ENCODE peak calls at places on chromosomes 13 and 19, in five cellular contexts. Z is endothelial cell of umbilical vein, P is stomach, O is transverse colon, D is A549. G is an unnamed sample.

GRCh38 chr19:46587861-46588260 is 13.3 kb upstream of the CALM3 start:
- DNase-seq in Z (no peak), D (no peak), O (no peak), P (no peak), G (peak; percentile 4)

GRCh38 chr19:54805665-54806515 is 2.5 kb downstream of the KIR2DL4 start:
- DNase-seq in P (no peak), O (no peak), D (no peak), Z (no peak), G (no peak)

GRCh38 chr13:34176636-34177035 is 358.7 kb downstream of the RFC3 start:
- DNase-seq in Z (no peak), P (no peak), D (no peak), O (no peak), G (no peak)

GRCh38 chr13:110001622-110002275 is 215.4 kb upstream of the IRS2 start:
- DNase-seq in O (no peak), Z (no peak), P (no peak), D (no peak), G (no peak)

GRCh38 chr19:29012457-29012856 is 200.5 kb downstream of the UQCRFS1 start:
- DNase-seq in D (no peak), Z (no peak), P (no peak), O (no peak), G (no peak)

GRCh38 chr19:3075605-3076431 is 13.5 kb upstream of the TLE5 start:
- DNase-seq in P (peak; percentile 74), Z (peak; percentile 49), D (no peak), O (peak; percentile 75), G (peak; percentile 72)

GRCh38 chr13:37349916-37350315 is 244.5 kb upstream of the CSNK1A1L start:
- DNase-seq in Z (no peak), D (no peak), P (no peak), O (no peak), G (no peak)

GRCh38 chr13:45847554-45848224 is 3.9 kb downstream of the SIAH3 start:
- DNase-seq in P (peak; percentile 26), O (peak; percentile 18), D (no peak), Z (peak; percentile 78), G (no peak)

GRCh38 chr19:33402421-33403220 is 29.1 kb downstream of the CEBPG start:
- DNase-seq in O (peak; percentile 38), D (no peak), P (no peak), Z (no peak), G (no peak)

GRCh38 chr19:57282011-57282636 is 1.8 kb downstream of the ZNF460 start:
- DNase-seq in P (no peak), O (no peak), D (no peak), Z (no peak), G (no peak)

GRCh38 chr13:35818577-35819165 is 312.5 kb downstream of the DCLK1 start:
- DNase-seq in Z (peak; percentile 43), P (no peak), O (no peak), D (no peak), G (no peak)

GRCh38 chr19:56477429-56478338 is 539 bp upstream of the ZNF667 start:
- DNase-seq in Z (peak; percentile 82), O (peak; percentile 73), P (peak; percentile 59), D (no peak), G (peak; percentile 95)

GRCh38 chr13:51861728-51862300 is at the start of gene CCDC70:
- DNase-seq in Z (peak; percentile 36), O (no peak), P (no peak), D (no peak), G (no peak)

GRCh38 chr19:35977446-35978222 is 17.4 kb upstream of the SDHAF1 start:
- DNase-seq in Z (no peak), O (no peak), P (no peak), D (peak; percentile 66), G (no peak)

GRCh38 chr19:48636859-48637448 is at the start of gene DBP:
- DNase-seq in Z (no peak), P (peak; percentile 45), D (peak; percentile 79), O (peak; percentile 62), G (no peak)

GRCh38 chr13:39370554-39370953 is 232.4 kb downstream of the LHFPL6 start:
- DNase-seq in P (no peak), O (no peak), D (no peak), Z (no peak), G (no peak)

GRCh38 chr13:25862156-25862555 is 189.7 kb downstream of the SHISA2 start:
- DNase-seq in Z (no peak), D (no peak), P (no peak), O (no peak), G (no peak)

GRCh38 chr13:113647351-113648217 is 10.4 kb downstream of the ATP4B start:
- DNase-seq in P (peak; percentile 96), O (peak; percentile 94), Z (peak; percentile 49), D (peak; percentile 5), G (peak; percentile 94)

GRCh38 chr19:38917921-38918491 is 6.0 kb upstream of the CCER2 start:
- DNase-seq in P (no peak), O (no peak), D (peak; percentile 90), Z (no peak), G (peak; percentile 71)

GRCh38 chr19:7831452-7831851 is 1.4 kb downstream of the EVI5L start:
- DNase-seq in Z (no peak), D (peak; percentile 73), P (peak; percentile 38), O (peak; percentile 25), G (no peak)

GRCh38 chr19:35272122-35272715 is 3.5 kb downstream of the USF2 start:
- DNase-seq in P (no peak), O (no peak), Z (no peak), D (no peak), G (no peak)

GRCh38 chr19:18610245-18610555 is 2.5 kb upstream of the TMEM59L start:
- DNase-seq in P (no peak), D (no peak), O (no peak), Z (no peak), G (no peak)

GRCh38 chr19:49194408-49194807 is 36.8 kb downstream of the TRPM4 start:
- DNase-seq in O (no peak), Z (no peak), P (no peak), D (no peak), G (no peak)

GRCh38 chr19:39818626-39819097 is 15.3 kb downstream of the DYRK1B start:
- DNase-seq in O (no peak), P (no peak), D (no peak), Z (no peak), G (no peak)

GRCh38 chr13:33543089-33543459 is 257.5 kb upstream of the STARD13 start:
- DNase-seq in D (no peak), O (no peak), P (no peak), Z (no peak), G (no peak)

GRCh38 chr19:38290631-38291147 is 13.4 kb upstream of the C19orf33 start:
- DNase-seq in D (no peak), P (peak; percentile 95), Z (no peak), O (no peak), G (no peak)

GRCh38 chr13:101916108-101916757 is 463.8 kb downstream of the ITGBL1 start:
- DNase-seq in P (no peak), Z (no peak), D (peak; percentile 15), O (no peak), G (peak; percentile 47)

GRCh38 chr13:29918845-29919244 is 68.4 kb upstream of the UBL3 start:
- DNase-seq in D (no peak), Z (no peak), O (no peak), P (peak; percentile 81), G (no peak)

GRCh38 chr13:64347662-64348061 is 2882.5 kb downstream of the PCDH9 start:
- DNase-seq in P (no peak), O (no peak), D (no peak), Z (no peak), G (no peak)

GRCh38 chr13:76725211-76725610 is 161.0 kb downstream of the KCTD12 start:
- DNase-seq in Z (peak; percentile 92), O (no peak), D (no peak), P (no peak), G (no peak)

DNA sequence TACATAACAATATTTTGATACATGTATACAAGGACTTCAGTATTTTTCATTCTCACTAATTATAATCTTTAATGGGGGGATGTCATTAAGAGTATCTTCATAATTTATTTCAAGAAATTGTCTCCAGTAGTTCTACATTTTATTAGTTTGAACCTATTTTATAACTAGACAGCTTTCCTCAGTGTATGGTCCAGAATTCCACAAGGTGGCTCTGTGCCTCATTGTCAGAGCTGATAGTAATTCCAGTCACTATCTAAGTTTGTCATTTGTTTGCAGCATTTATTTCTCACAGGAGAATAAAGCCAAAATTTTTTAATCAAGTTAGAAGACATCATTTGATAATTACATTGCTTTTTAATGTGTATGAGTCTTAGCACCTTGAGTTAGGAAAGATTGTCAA is 1633.0 kb upstream of the PCDH20 start:
- DNase-seq in D (no peak), P (no peak), Z (no peak), O (no peak), G (no peak)
- TF ChIP-seq CTCF in D (no peak), P (no peak), Z (no peak), O (no peak), G (no peak)

DNA sequence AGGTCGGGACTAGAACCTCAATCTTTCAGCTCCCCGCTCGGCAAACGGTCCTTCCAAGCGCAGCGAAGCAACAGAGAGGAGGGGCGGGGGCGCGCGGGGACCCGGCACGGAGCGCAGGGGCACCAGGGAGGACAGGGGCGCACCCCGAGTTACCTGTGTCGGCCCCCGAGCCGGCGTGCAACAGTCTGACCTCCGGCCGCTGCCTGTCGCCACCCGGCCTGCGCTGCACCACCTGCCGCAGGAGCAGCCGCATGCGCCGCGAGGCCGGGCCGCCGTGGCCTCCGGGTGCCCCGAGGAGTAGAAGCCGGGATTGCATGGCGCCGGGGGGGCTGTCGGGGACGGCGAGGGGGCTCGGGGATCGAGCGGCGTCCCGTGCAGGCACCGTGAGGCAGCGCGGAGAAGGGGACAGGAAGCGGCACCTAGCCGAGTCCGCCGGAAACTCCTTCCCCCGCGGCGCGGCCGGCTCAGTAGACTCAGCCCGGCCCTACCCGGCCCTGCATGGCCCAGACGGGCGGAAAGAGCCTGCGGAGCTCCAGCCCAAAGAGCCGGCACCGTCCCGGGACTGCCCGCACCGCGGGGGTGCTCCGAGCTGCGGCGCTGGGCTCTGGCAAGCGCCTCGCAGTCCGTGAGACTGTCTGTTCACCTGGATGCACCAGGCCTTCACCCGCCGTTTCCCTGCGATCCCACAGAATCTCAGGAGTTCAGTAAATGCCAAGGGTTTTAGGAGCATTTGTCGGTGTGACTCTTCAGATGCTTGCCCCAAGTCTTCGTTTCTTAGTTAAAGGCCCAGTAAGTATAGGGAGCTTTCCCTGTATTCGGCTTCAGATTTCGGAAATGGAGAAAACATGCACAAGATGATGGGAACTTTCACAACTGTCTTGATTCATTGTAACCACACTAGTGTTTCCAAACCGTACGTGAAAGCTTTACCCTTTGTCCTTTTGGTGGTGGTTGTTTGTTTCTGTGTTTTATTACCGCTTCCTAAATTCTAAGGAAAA is at the start of gene VWA8:
- DNase-seq in O (peak; percentile 87), D (peak; percentile 55), Z (peak; percentile 60), P (peak; percentile 85), G (peak; percentile 84)
- TF ChIP-seq POLR2A in O (peak; percentile 37), D (peak; percentile 66), Z (no peak), P (no peak), G (no peak)

DNA sequence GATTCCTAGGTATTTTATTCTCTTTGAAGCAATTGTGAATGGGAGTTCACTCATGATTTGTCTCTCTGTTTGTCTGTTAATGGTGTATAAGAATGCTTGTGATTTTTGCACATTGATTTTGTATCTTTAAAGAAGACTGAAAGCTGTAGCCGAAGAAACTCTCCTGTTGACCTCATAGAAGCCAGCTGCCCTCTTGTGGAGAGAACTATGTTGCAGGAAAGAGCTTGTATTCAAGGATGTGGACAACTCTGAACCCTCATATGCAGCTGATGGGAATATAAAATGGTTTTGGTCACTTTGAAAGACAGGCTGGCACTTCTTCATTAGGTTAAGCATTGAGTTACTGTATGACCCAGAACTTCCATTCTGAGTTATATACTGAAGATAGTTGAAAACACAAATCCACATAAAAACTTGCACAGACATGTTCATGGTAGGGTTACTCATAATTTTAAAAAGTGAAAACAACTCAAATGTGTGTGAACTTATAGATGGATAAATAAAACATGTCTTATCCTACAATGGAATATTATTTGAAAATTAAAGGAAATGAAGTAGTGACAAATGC is 65.8 kb upstream of the SLITRK6 start:
- DNase-seq in D (no peak), O (no peak), Z (no peak), P (no peak), G (peak; percentile 54)
- TF ChIP-seq CTCF in D (no peak), O (peak; percentile 19), Z (no peak), P (no peak), G (no peak)

GRCh38 chr19:1251233-1251502 is 2.8 kb downstream of the MIDN start:
- DNase-seq in O (peak; percentile 82), P (peak; percentile 72), D (no peak), Z (peak; percentile 56), G (peak; percentile 88)
- TF ChIP-seq POLR2A in O (no peak), P (no peak), D (no peak), Z (no peak), G (no peak)